ENCODE peak calls at places on chromosomes 16 and 17, in eight cellular contexts. Z, V, P, S, N, T, H and A are unnamed samples.

GRCh38 chr17:76252040-76252954 is 12.0 kb upstream of the RNF157 start:
- DNase-seq in H (peak; percentile 100), S (no peak), N (peak; percentile 85), Z (no peak), V (no peak), T (no peak), P (peak; percentile 99), A (no peak)

GRCh38 chr16:24077292-24077691 is 178.8 kb upstream of the CACNG3 start:
- DNase-seq in H (no peak), V (no peak), P (no peak), N (no peak), Z (no peak), T (no peak), S (no peak), A (no peak)

GRCh38 chr17:82859431-82860403 is 19.9 kb upstream of the ZNF750 start:
- DNase-seq in T (no peak), H (peak; percentile 14), P (peak; percentile 93), N (peak; percentile 85), S (no peak), V (peak; percentile 67), Z (peak; percentile 68), A (no peak)

GRCh38 chr16:525520-526180 is 1.9 kb upstream of the CAPN15 start:
- DNase-seq in S (no peak), H (peak; percentile 88), T (no peak), N (no peak), P (peak; percentile 93), Z (no peak), V (peak; percentile 37), A (no peak)

GRCh38 chr17:70423562-70423961 is 254.2 kb downstream of the KCNJ2 start:
- DNase-seq in N (no peak), P (no peak), H (no peak), S (no peak), T (no peak), V (no peak), Z (no peak), A (no peak)

GRCh38 chr17:57324060-57324459 is 67.7 kb downstream of the MSI2 start:
- DNase-seq in H (no peak), T (no peak), P (no peak), N (no peak), Z (no peak), V (no peak), S (no peak), A (no peak)

GRCh38 chr17:8503368-8503767 is 67.7 kb downstream of the NDEL1 start:
- DNase-seq in H (no peak), N (peak; percentile 48), V (no peak), Z (no peak), S (no peak), T (peak; percentile 30), P (no peak), A (no peak)

GRCh38 chr17:3647769-3648540 is 11.4 kb downstream of the CTNS start:
- DNase-seq in Z (peak; percentile 81), H (peak; percentile 58), V (peak; percentile 63), S (no peak), P (no peak), N (no peak), T (no peak), A (no peak)

GRCh38 chr16:13234999-13235398 is 333.6 kb downstream of the SHISA9 start:
- DNase-seq in V (no peak), S (no peak), T (no peak), Z (no peak), P (no peak), N (no peak), H (no peak), A (no peak)

GRCh38 chr16:53821957-53822625 is 118.1 kb downstream of the FTO start:
- DNase-seq in T (no peak), N (no peak), H (peak; percentile 81), Z (no peak), V (no peak), P (peak; percentile 88), S (no peak), A (no peak)

GRCh38 chr16:77807-78443 is at the start of gene MPG:
- DNase-seq in S (peak; percentile 80), N (peak; percentile 94), V (peak; percentile 89), Z (peak; percentile 99), H (peak; percentile 72), T (peak; percentile 80), P (peak; percentile 51), A (no peak)

GRCh38 chr16:23694707-23695373 is 16.2 kb downstream of the PLK1 start:
- DNase-seq in S (no peak), H (no peak), V (peak; percentile 30), Z (peak; percentile 92), P (no peak), T (no peak), N (no peak), A (no peak)

GRCh38 chr17:10073905-10074304 is 124.5 kb downstream of the GAS7 start:
- DNase-seq in S (no peak), H (no peak), N (no peak), Z (no peak), V (no peak), P (no peak), T (no peak), A (no peak)

GRCh38 chr17:9729034-9729650 is 62.2 kb downstream of the DHRS7C start:
- DNase-seq in P (peak; percentile 47), S (no peak), T (no peak), N (no peak), Z (peak; percentile 76), H (peak; percentile 65), V (no peak), A (no peak)

GRCh38 chr16:68247400-68247799 is 2.2 kb downstream of the PLA2G15 start:
- DNase-seq in Z (no peak), N (no peak), S (no peak), T (no peak), P (no peak), V (no peak), H (no peak), A (no peak)

GRCh38 chr16:70349783-70350182 is 3.1 kb downstream of the DDX19A start:
- DNase-seq in S (no peak), T (no peak), Z (no peak), P (no peak), H (no peak), V (no peak), N (no peak), A (no peak)

GRCh38 chr16:72860726-72861562 is 187.0 kb downstream of the ZFHX3 start:
- DNase-seq in N (peak; percentile 41), P (no peak), Z (no peak), T (no peak), V (no peak), S (no peak), H (no peak), A (no peak)

GRCh38 chr17:73165616-73166404 is 1.0 kb downstream of the SSTR2 start:
- DNase-seq in S (no peak), Z (peak; percentile 78), P (no peak), H (no peak), T (no peak), V (no peak), N (no peak), A (no peak)
- H3K27me3 ChIP-seq in S (peaks cover 8% of the 10 kb centered on the region), Z (peaks cover 51% of the 10 kb centered on the region), P (peaks cover 34% of the 10 kb centered on the region), H (peaks cover 61% of the 10 kb centered on the region), T (no peaks in the 10 kb centered on the region), V (peaks cover 13% of the 10 kb centered on the region), N (peaks cover 56% of the 10 kb centered on the region), A (peaks cover 5% of the 10 kb centered on the region)

GRCh38 chr17:2054740-2055493 is at the start of gene HIC1:
- DNase-seq in T (peak; percentile 71), P (no peak), V (peak; percentile 77), H (peak; percentile 75), Z (peak; percentile 96), S (peak; percentile 72), N (peak; percentile 87), A (no peak)
- H3K27me3 ChIP-seq in T (no peaks in the 10 kb centered on the region), P (peaks cover 12% of the 10 kb centered on the region), V (no peaks in the 10 kb centered on the region), H (no peaks in the 10 kb centered on the region), Z (peaks cover 80% of the 10 kb centered on the region), S (no peaks in the 10 kb centered on the region), N (peaks cover 5% of the 10 kb centered on the region), A (no peaks in the 10 kb centered on the region)

GRCh38 chr16:56610017-56610608 is 1.7 kb downstream of the MT2A start:
- DNase-seq in Z (no peak), H (peak; percentile 47), V (peak; percentile 62), P (peak; percentile 72), S (peak; percentile 58), N (peak; percentile 82), T (no peak), A (no peak)

GRCh38 chr16:56608876-56609462 is 585 bp downstream of the MT2A start:
- DNase-seq in H (no peak), V (no peak), Z (no peak), P (no peak), S (no peak), T (no peak), N (no peak), A (no peak)

GRCh38 chr16:56608043-56608875 is at the start of gene MT2A:
- DNase-seq in T (peak; percentile 92), S (peak; percentile 94), N (peak; percentile 98), P (peak; percentile 89), V (peak; percentile 95), Z (peak; percentile 94), H (peak; percentile 93), A (peak; percentile 89)

GRCh38 chr16:56610609-56611111 is 2.3 kb downstream of the MT2A start:
- DNase-seq in T (no peak), P (no peak), H (no peak), S (no peak), Z (no peak), N (no peak), V (no peak), A (no peak)

GRCh38 chr16:56609463-56609921 is 1.1 kb downstream of the MT2A start:
- DNase-seq in V (peak; percentile 82), N (no peak), H (peak; percentile 58), Z (peak; percentile 59), T (peak; percentile 61), P (peak; percentile 57), S (peak; percentile 83), A (no peak)
- H3K27me3 ChIP-seq in V (no peaks in the 10 kb centered on the region), N (no peaks in the 10 kb centered on the region), H (no peaks in the 10 kb centered on the region), Z (peaks cover 38% of the 10 kb centered on the region), T (no peaks in the 10 kb centered on the region), P (no peaks in the 10 kb centered on the region), S (no peaks in the 10 kb centered on the region), A (no peaks in the 10 kb centered on the region)

GRCh38 chr16:88940196-88941050 is 36.6 kb downstream of the CBFA2T3 start:
- DNase-seq in H (no peak), V (peak; percentile 47), T (no peak), P (no peak), S (no peak), N (no peak), Z (peak; percentile 91), A (no peak)

GRCh38 chr16:88938119-88938932 is 38.7 kb downstream of the CBFA2T3 start:
- DNase-seq in N (no peak), S (no peak), T (no peak), H (no peak), Z (no peak), P (no peak), V (no peak), A (no peak)

GRCh38 chr16:88941051-88941932 is 35.7 kb downstream of the CBFA2T3 start:
- DNase-seq in N (no peak), S (no peak), P (no peak), T (no peak), H (no peak), Z (peak; percentile 88), V (peak; percentile 66), A (no peak)

GRCh38 chr16:88938933-88939813 is 37.8 kb downstream of the CBFA2T3 start:
- DNase-seq in N (no peak), T (no peak), P (no peak), S (no peak), V (no peak), Z (no peak), H (no peak), A (no peak)

DNA sequence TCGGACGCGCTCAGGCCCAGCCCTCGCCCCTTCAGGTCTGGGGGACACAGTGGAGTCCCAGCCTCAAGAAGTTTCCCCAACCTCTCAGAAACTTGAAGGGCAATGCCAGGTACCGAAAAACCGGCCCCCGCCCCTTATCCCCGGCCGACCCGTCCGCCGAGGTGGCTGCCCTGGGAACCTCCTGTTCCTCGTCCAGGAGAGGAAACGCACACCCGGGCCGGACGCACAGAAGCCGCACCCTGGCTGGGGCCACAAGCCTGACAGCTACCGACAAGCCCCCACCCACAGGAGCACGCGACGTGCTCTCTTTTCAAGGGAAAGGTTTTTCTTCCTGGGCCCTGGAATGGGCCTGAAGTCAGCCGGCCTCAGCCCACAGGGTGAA is 37.2 kb downstream of the CBFA2T3 start:
- DNase-seq in V (peak; percentile 30), S (no peak), N (no peak), Z (no peak), T (no peak), P (no peak), H (no peak), A (no peak)
- H3K27me3 ChIP-seq in V (peaks cover 17% of the 10 kb centered on the region), S (no peaks in the 10 kb centered on the region), N (peaks cover 14% of the 10 kb centered on the region), Z (peaks cover 23% of the 10 kb centered on the region), T (no peaks in the 10 kb centered on the region), P (peaks cover 17% of the 10 kb centered on the region), H (peaks cover 25% of the 10 kb centered on the region), A (no peaks in the 10 kb centered on the region)